ENCODE peak calls at places on chromosome 22, in nine cellular contexts. G is activated CD4-positive, alpha-beta T cell treated with anti-CD3 and anti-CD28 coated beads, Interleukin-2, amount 50 U/mL, for 4 hours; E is stimulated activated CD4-positive, alpha-beta T cell treated with anti-CD3 and anti-CD28 coated beads, Interleukin-15, amount 100 ng/mL, for 1 hour; M is frontal cortex; V is left ventricle myocardium inferior; O is NCI-H146; U is H4; P is tibial artery; Y is central memory CD4-positive, alpha-beta T cell. K is an unnamed sample.

GRCh38 chr22:40383905-40384304 is 13.5 kb downstream of the SGSM3 start:
- DNase-seq in Y (no peak), G (no peak), M (no peak), V (no peak), U (no peak), E (no peak), O (no peak), P (no peak), K (no peak)

GRCh38 chr22:49042877-49043859 is 784.5 kb downstream of the BRD1 start:
- DNase-seq in G (no peak), M (no peak), Y (no peak), V (no peak), U (no peak), E (no peak), O (no peak), P (peak; percentile 52), K (no peak)

GRCh38 chr22:39237276-39238123 is 7.3 kb downstream of the PDGFB start:
- DNase-seq in G (no peak), Y (no peak), M (no peak), E (no peak), V (no peak), U (no peak), P (no peak), O (no peak), K (no peak)

GRCh38 chr22:50507421-50507990 is at the start of gene LMF2:
- DNase-seq in V (peak; percentile 90), E (peak; percentile 94), Y (peak; percentile 88), M (no peak), U (peak; percentile 39), G (peak; percentile 90), P (peak; percentile 95), O (no peak), K (no peak)

GRCh38 chr22:46744581-46744980 is 6.5 kb upstream of the CERK start:
- DNase-seq in Y (no peak), G (no peak), M (no peak), O (no peak), P (no peak), U (no peak), E (no peak), V (no peak), K (no peak)

GRCh38 chr22:29623059-29623458 is 19.6 kb downstream of the NF2 start:
- DNase-seq in U (no peak), Y (no peak), M (no peak), G (no peak), P (no peak), V (no peak), O (no peak), E (no peak), K (no peak)

GRCh38 chr22:43566561-43567332 is 154.9 kb downstream of the MPPED1 start:
- DNase-seq in O (no peak), P (no peak), Y (no peak), G (no peak), V (no peak), M (no peak), U (no peak), E (no peak), K (no peak)

GRCh38 chr22:45997077-45997774 is 20.3 kb upstream of the WNT7B start:
- DNase-seq in Y (no peak), M (peak; percentile 81), V (peak; percentile 95), E (no peak), G (no peak), O (peak; percentile 86), U (peak; percentile 93), P (peak; percentile 96), K (peak; percentile 99)

GRCh38 chr22:34950480-34950879 is 115.5 kb upstream of the ISX start:
- DNase-seq in Y (no peak), U (no peak), V (no peak), E (no peak), O (no peak), G (no peak), M (no peak), P (no peak), K (peak; percentile 67)

GRCh38 chr22:43537019-43537585 is 125.3 kb downstream of the MPPED1 start:
- DNase-seq in E (no peak), O (no peak), M (no peak), V (no peak), Y (no peak), U (no peak), P (no peak), G (no peak), K (no peak)

GRCh38 chr22:47781427-47782111 is 1019.1 kb downstream of the TBC1D22A start:
- DNase-seq in O (no peak), V (no peak), P (no peak), E (no peak), M (no peak), U (no peak), Y (no peak), G (no peak), K (no peak)

GRCh38 chr22:21448627-21449416 is 18.4 kb upstream of the TMEM191C start:
- DNase-seq in E (no peak), M (no peak), P (peak; percentile 25), U (no peak), O (no peak), G (no peak), V (no peak), Y (no peak), K (no peak)

GRCh38 chr22:45804986-45805325 is 133.3 kb downstream of the ATXN10 start:
- DNase-seq in V (no peak), E (no peak), O (no peak), Y (no peak), G (no peak), U (peak; percentile 98), M (no peak), P (no peak), K (no peak)

K was measured in cardiac muscle cell.